ENCODE peak calls at places on chromosomes 12 and 14, in five cellular contexts. F, J, H, T and U are unnamed samples.

GRCh38 chr14:100473249-100473648 is 114.0 kb downstream of the BEGAIN start:
- DNase-seq in T (no peak), F (no peak), H (no peak), J (no peak), U (peak)

GRCh38 chr12:108734200-108734906 is 3.0 kb upstream of the CORO1C start:
- DNase-seq in F (no peak), H (no peak), T (peak), J (no peak), U (no peak)

GRCh38 chr12:6925543-6926279 is 2.0 kb upstream of the ATN1 start:
- DNase-seq in H (no peak), T (peak), F (peak), J (no peak), U (no peak)

GRCh38 chr14:26730929-26731618 is 133.2 kb upstream of the NOVA1 start:
- DNase-seq in F (peak), T (no peak), H (peak), J (peak), U (no peak)

GRCh38 chr14:100549834-100550625 is 37.2 kb downstream of the BEGAIN start:
- DNase-seq in T (no peak), H (no peak), F (no peak), J (no peak), U (no peak)

GRCh38 chr14:101463566-101464171 is 97.6 kb upstream of the DIO3 start:
- DNase-seq in F (no peak), T (no peak), J (no peak), H (peak), U (no peak)

GRCh38 chr12:92185052-92185451 is 39.4 kb upstream of the BTG1 start:
- DNase-seq in F (no peak), J (no peak), T (no peak), H (no peak), U (no peak)

GRCh38 chr12:124551268-124552144 is 15.9 kb downstream of the NCOR2 start:
- DNase-seq in F (peak), J (no peak), T (peak), H (no peak), U (no peak)

GRCh38 chr14:28102814-28103213 is 663.8 kb upstream of the FOXG1 start:
- DNase-seq in T (no peak), H (no peak), F (no peak), J (no peak), U (no peak)

GRCh38 chr12:40034156-40034555 is 71.7 kb downstream of the SLC2A13 start:
- DNase-seq in T (no peak), H (no peak), F (no peak), J (no peak), U (no peak)